ENCODE peak calls at places on chromosomes 12 and 14, in four cellular contexts. One of them, this sample, is unnamed.

GRCh38 chr14:99946652-99947489 is 118.4 kb upstream of the EVL start:
- DNase-seq in sigmoid colon: peak; percentile 62
- DNase-seq in H9: peak; percentile 66
- DNase-seq in RWPE2: peak; percentile 60
- DNase-seq in this sample: no peak

GRCh38 chr14:24013654-24014514 is 25.2 kb downstream of the DHRS4L2 start:
- DNase-seq in RWPE2: no peak
- DNase-seq in H9: peak; percentile 69
- DNase-seq in sigmoid colon: peak; percentile 72
- DNase-seq in this sample: no peak

GRCh38 chr12:55068416-55069010 is 48.7 kb downstream of the NEUROD4 start:
- DNase-seq in H9: peak; percentile 87
- DNase-seq in sigmoid colon: no peak
- DNase-seq in RWPE2: no peak
- DNase-seq in this sample: no peak

GRCh38 chr14:50047274-50047676 is 69.1 kb downstream of the VCPKMT start:
- DNase-seq in RWPE2: no peak
- DNase-seq in H9: no peak
- DNase-seq in sigmoid colon: no peak
- DNase-seq in this sample: no peak

GRCh38 chr14:102344485-102344884 is 18.2 kb downstream of the CINP start:
- DNase-seq in RWPE2: no peak
- DNase-seq in H9: no peak
- DNase-seq in sigmoid colon: no peak
- DNase-seq in this sample: no peak

GRCh38 chr12:104011265-104011664 is 38.7 kb downstream of the GLT8D2 start:
- DNase-seq in sigmoid colon: no peak
- DNase-seq in RWPE2: peak; percentile 64
- DNase-seq in H9: no peak
- DNase-seq in this sample: no peak

GRCh38 chr14:87898301-87898700 is 94.7 kb downstream of the GALC start:
- DNase-seq in H9: no peak
- DNase-seq in RWPE2: no peak
- DNase-seq in sigmoid colon: no peak
- DNase-seq in this sample: no peak

GRCh38 chr14:69247691-69248440 is 12.1 kb upstream of the GALNT16 start:
- DNase-seq in H9: no peak
- DNase-seq in RWPE2: no peak
- DNase-seq in sigmoid colon: peak; percentile 92
- DNase-seq in this sample: no peak

GRCh38 chr14:86124328-86124727 is 594.4 kb downstream of the FLRT2 start:
- DNase-seq in sigmoid colon: no peak
- DNase-seq in RWPE2: no peak
- DNase-seq in H9: no peak
- DNase-seq in this sample: no peak

GRCh38 chr12:24463392-24463791 is 485.5 kb downstream of the BCAT1 start:
- DNase-seq in sigmoid colon: no peak
- DNase-seq in H9: no peak
- DNase-seq in RWPE2: no peak
- DNase-seq in this sample: no peak

GRCh38 chr14:92726135-92726932 is 22.1 kb downstream of the LGMN start:
- DNase-seq in sigmoid colon: peak; percentile 83
- DNase-seq in RWPE2: peak; percentile 95
- DNase-seq in H9: no peak
- DNase-seq in this sample: peak; percentile 92

GRCh38 chr12:53174881-53175491 is 5.5 kb upstream of the ZNF740 start:
- DNase-seq in RWPE2: no peak
- DNase-seq in sigmoid colon: no peak
- DNase-seq in H9: peak; percentile 94
- DNase-seq in this sample: no peak

GRCh38 chr12:3458041-3458440 is 33.0 kb upstream of the PRMT8 start:
- DNase-seq in RWPE2: peak; percentile 94
- DNase-seq in H9: peak; percentile 18
- DNase-seq in sigmoid colon: no peak
- DNase-seq in this sample: no peak

GRCh38 chr12:70520847-70521246 is 116.4 kb downstream of the PTPRB start:
- DNase-seq in RWPE2: no peak
- DNase-seq in H9: no peak
- DNase-seq in sigmoid colon: no peak
- DNase-seq in this sample: no peak

GRCh38 chr14:90061849-90062794 is at the start of gene KCNK13:
- DNase-seq in H9: peak; percentile 46
- DNase-seq in sigmoid colon: no peak
- DNase-seq in RWPE2: peak; percentile 59
- DNase-seq in this sample: no peak

GRCh38 chr12:103742349-103742784 is 98.7 kb downstream of the NT5DC3 start:
- DNase-seq in sigmoid colon: no peak
- DNase-seq in RWPE2: no peak
- DNase-seq in H9: no peak
- DNase-seq in this sample: no peak

GRCh38 chr14:73173092-73173735 is 36.9 kb downstream of the PSEN1 start:
- DNase-seq in H9: no peak
- DNase-seq in sigmoid colon: no peak
- DNase-seq in RWPE2: no peak
- DNase-seq in this sample: no peak

GRCh38 chr14:68793734-68794129 is 865 bp upstream of the ZFP36L1 start:
- DNase-seq in H9: no peak
- DNase-seq in sigmoid colon: no peak
- DNase-seq in RWPE2: no peak
- DNase-seq in this sample: peak; percentile 79

GRCh38 chr12:92369643-92370042 is 224.0 kb upstream of the BTG1 start:
- DNase-seq in RWPE2: no peak
- DNase-seq in sigmoid colon: no peak
- DNase-seq in H9: no peak
- DNase-seq in this sample: no peak

GRCh38 chr12:55727643-55728184 is 1.1 kb downstream of the CD63 start:
- DNase-seq in sigmoid colon: peak; percentile 89
- DNase-seq in RWPE2: no peak
- DNase-seq in H9: no peak
- DNase-seq in this sample: peak; percentile 91

GRCh38 chr12:75814856-75815754 is 216.5 kb downstream of the PHLDA1 start:
- DNase-seq in sigmoid colon: no peak
- DNase-seq in H9: no peak
- DNase-seq in RWPE2: no peak
- DNase-seq in this sample: no peak

GRCh38 chr12:130127909-130128763 is 34.1 kb upstream of the FZD10 start:
- DNase-seq in H9: no peak
- DNase-seq in RWPE2: no peak
- DNase-seq in sigmoid colon: peak; percentile 74
- DNase-seq in this sample: no peak

GRCh38 chr12:108185002-108185401 is 55.9 kb downstream of the WSCD2 start:
- DNase-seq in sigmoid colon: no peak
- DNase-seq in H9: no peak
- DNase-seq in RWPE2: no peak
- DNase-seq in this sample: no peak

GRCh38 chr14:66043921-66044320 is 442.2 kb upstream of the CCDC196 start:
- DNase-seq in sigmoid colon: no peak
- DNase-seq in H9: no peak
- DNase-seq in RWPE2: no peak
- DNase-seq in this sample: no peak

GRCh38 chr14:66037361-66037760 is 448.8 kb upstream of the CCDC196 start:
- DNase-seq in RWPE2: no peak
- DNase-seq in sigmoid colon: no peak
- DNase-seq in H9: no peak
- DNase-seq in this sample: no peak

GRCh38 chr14:66036598-66036997 is 449.6 kb upstream of the CCDC196 start:
- DNase-seq in H9: no peak
- DNase-seq in RWPE2: no peak
- DNase-seq in sigmoid colon: no peak
- DNase-seq in this sample: no peak

GRCh38 chr14:66039495-66039894 is 446.7 kb upstream of the CCDC196 start:
- DNase-seq in sigmoid colon: no peak
- DNase-seq in RWPE2: no peak
- DNase-seq in H9: no peak
- DNase-seq in this sample: no peak

DNA sequence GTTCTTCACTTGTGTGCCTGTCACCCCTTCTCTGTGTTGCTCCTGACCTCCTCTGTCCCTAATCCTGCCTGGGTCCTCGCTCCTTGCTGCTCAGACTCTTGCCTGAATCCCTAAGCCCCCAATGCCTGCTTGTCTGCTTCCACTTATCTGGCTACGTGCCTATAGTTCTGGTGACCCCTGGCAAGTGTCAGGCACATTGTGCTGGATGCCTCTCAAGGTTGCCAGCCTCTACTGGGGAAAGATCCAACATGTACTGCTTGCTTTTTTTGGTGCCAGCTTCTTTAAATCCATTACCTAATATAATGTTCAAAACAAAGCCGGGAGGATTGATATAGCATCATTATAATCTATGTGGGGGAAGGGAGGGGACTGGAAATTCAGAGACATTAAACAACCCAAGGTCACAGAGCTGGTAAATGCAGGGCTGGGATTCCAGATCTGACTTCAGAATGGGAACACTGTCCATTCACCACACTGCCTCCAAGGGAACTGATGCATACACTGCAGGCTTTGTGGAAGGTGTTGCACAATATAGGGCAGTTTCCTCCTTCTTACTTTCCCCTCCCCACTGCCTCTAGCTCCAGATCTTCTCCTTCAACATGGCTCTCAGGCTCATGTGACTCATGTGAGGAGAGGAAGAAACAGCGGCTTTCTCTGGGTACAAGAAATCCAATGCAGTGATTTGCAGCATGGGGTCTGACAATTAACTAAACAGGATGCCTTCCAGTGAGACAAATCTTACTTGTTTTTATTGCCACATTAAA is 447.8 kb upstream of the CCDC196 start:
- DNase-seq in H9: no peak
- DNase-seq in RWPE2: no peak
- DNase-seq in sigmoid colon: peak; percentile 62
- DNase-seq in this sample: no peak
- TF ChIP-seq CTCF in H9: no peak
- TF ChIP-seq CTCF in RWPE2: no peak
- TF ChIP-seq CTCF in sigmoid colon: no peak
- TF ChIP-seq CTCF in this sample: no peak

GRCh38 chr14:20790439-20791116 is 9.5 kb downstream of the RNASE6 start:
- DNase-seq in sigmoid colon: no peak
- DNase-seq in RWPE2: no peak
- DNase-seq in H9: no peak
- DNase-seq in this sample: no peak
- H3K27ac ChIP-seq in sigmoid colon: no peak overlapping the region
- H3K27ac ChIP-seq in RWPE2: no peak overlapping the region
- H3K27ac ChIP-seq in H9: no peak overlapping the region
- H3K27ac ChIP-seq in this sample: peak overlapping the region; percentile 56

DNA sequence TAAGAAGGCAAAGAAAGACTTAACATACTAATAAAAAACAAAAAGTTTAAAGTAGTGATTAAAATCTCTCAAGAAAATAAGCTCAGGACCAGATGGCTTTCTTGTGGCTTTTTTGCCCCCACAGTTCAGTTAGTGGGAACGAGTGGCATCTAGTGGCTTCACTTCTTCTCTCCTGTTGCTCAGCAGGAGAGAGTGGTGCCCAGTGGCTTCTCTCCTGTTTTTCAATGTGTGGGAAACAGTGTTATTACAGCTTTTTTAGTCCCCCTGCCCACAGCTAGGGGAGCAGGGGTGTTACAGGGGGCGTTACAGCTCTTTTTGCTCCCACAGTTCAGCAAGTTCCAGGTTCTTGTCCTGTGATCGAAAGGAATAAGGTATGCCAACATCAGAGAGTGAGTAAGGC is 135.2 kb downstream of the RERGL start:
- DNase-seq in H9: no peak
- DNase-seq in RWPE2: no peak
- DNase-seq in sigmoid colon: no peak
- DNase-seq in this sample: no peak
- TF ChIP-seq CTCF in H9: no peak
- TF ChIP-seq CTCF in RWPE2: no peak
- TF ChIP-seq CTCF in sigmoid colon: no peak
- TF ChIP-seq CTCF in this sample: no peak

GRCh38 chr12:51531284-51531981 is 59.6 kb upstream of the SCN8A start:
- DNase-seq in RWPE2: no peak
- DNase-seq in H9: no peak
- DNase-seq in sigmoid colon: no peak
- DNase-seq in this sample: no peak

GRCh38 chr12:51530208-51530607 is 60.8 kb upstream of the SCN8A start:
- DNase-seq in H9: no peak
- DNase-seq in sigmoid colon: no peak
- DNase-seq in RWPE2: no peak
- DNase-seq in this sample: no peak

GRCh38 chr12:51534216-51534615 is 56.8 kb upstream of the SCN8A start:
- DNase-seq in RWPE2: no peak
- DNase-seq in sigmoid colon: no peak
- DNase-seq in H9: no peak
- DNase-seq in this sample: no peak

GRCh38 chr12:51533799-51534198 is 57.2 kb upstream of the SCN8A start:
- DNase-seq in sigmoid colon: no peak
- DNase-seq in RWPE2: no peak
- DNase-seq in H9: peak; percentile 23
- DNase-seq in this sample: no peak

GRCh38 chr12:51531982-51532497 is 59.0 kb upstream of the SCN8A start:
- DNase-seq in sigmoid colon: peak; percentile 70
- DNase-seq in H9: peak; percentile 95
- DNase-seq in RWPE2: no peak
- DNase-seq in this sample: peak; percentile 76
- H3K27ac ChIP-seq in sigmoid colon: no peak overlapping the region
- H3K27ac ChIP-seq in H9: no peak overlapping the region
- H3K27ac ChIP-seq in RWPE2: peak overlapping the region; percentile 23
- H3K27ac ChIP-seq in this sample: no peak overlapping the region

GRCh38 chr12:45130881-45131281 is 80.0 kb upstream of the DBX2 start:
- DNase-seq in H9: peak; percentile 70
- DNase-seq in RWPE2: no peak
- DNase-seq in sigmoid colon: peak; percentile 52
- DNase-seq in this sample: no peak
- TF ChIP-seq CTCF in H9: peak; percentile 87
- TF ChIP-seq CTCF in RWPE2: peak; percentile 91
- TF ChIP-seq CTCF in sigmoid colon: peak; percentile 25
- TF ChIP-seq CTCF in this sample: peak; percentile 67

This sample was measured in upper lobe of right lung.